ENCODE peak calls at places on chromosomes 5 and 9, in eight cellular contexts. C, F, E, Z, V, H, B and S are unnamed samples.

GRCh38 chr5:65041296-65042158 is 272.8 kb downstream of the CWC27 start:
- ATAC-seq in C (peak), H (no peak), F (no peak), V (peak), E (no peak), Z (no peak), B (no peak), S (peak)

GRCh38 chr5:55429221-55429620 is 105.5 kb downstream of the PLPP1 start:
- ATAC-seq in B (no peak), V (no peak), Z (no peak), E (no peak), H (no peak), F (no peak), C (peak), S (no peak)

GRCh38 chr5:149284501-149284900 is 12.8 kb downstream of the AFAP1L1 start:
- ATAC-seq in V (no peak), E (no peak), Z (no peak), F (no peak), H (no peak), C (no peak), B (no peak), S (no peak)

GRCh38 chr5:55657443-55657842 is 54.7 kb downstream of the SLC38A9 start:
- ATAC-seq in B (no peak), E (no peak), Z (no peak), F (no peak), V (no peak), C (no peak), H (no peak), S (no peak)

GRCh38 chr9:35938474-35939145 is 19.3 kb downstream of the OR2S2 start:
- ATAC-seq in E (no peak), F (no peak), Z (no peak), B (no peak), H (peak), V (no peak), C (no peak), S (no peak)

GRCh38 chr5:160444407-160444806 is 22.8 kb downstream of the PTTG1 start:
- ATAC-seq in Z (no peak), F (no peak), B (no peak), E (no peak), C (no peak), V (no peak), H (no peak), S (no peak)

GRCh38 chr5:54844905-54845566 is 140.4 kb downstream of the ESM1 start:
- ATAC-seq in C (no peak), B (no peak), F (no peak), Z (no peak), V (no peak), H (no peak), E (peak), S (no peak)

GRCh38 chr5:16727937-16728336 is 111.1 kb upstream of the RETREG1 start:
- ATAC-seq in F (no peak), Z (no peak), B (no peak), H (no peak), C (no peak), V (no peak), E (no peak), S (no peak)

GRCh38 chr9:82586918-82587356 is 476.0 kb downstream of the RASEF start:
- ATAC-seq in B (no peak), C (no peak), F (no peak), V (no peak), H (no peak), Z (no peak), E (no peak), S (no peak)

GRCh38 chr9:93083592-93084470 is 12.2 kb upstream of the CARD19 start:
- ATAC-seq in E (no peak), V (peak), H (peak), Z (peak), C (peak), F (no peak), B (peak), S (peak)

GRCh38 chr9:85647571-85647970 is 94.2 kb downstream of the AGTPBP1 start:
- ATAC-seq in H (no peak), Z (no peak), B (no peak), V (no peak), E (peak), F (no peak), C (no peak), S (no peak)

GRCh38 chr9:97364769-97365490 is 47.0 kb upstream of the TDRD7 start:
- ATAC-seq in H (no peak), B (no peak), V (no peak), C (no peak), Z (no peak), E (no peak), F (no peak), S (no peak)

GRCh38 chr5:169997736-169998284 is 17.5 kb upstream of the INSYN2B start:
- ATAC-seq in H (no peak), Z (no peak), C (no peak), B (no peak), F (peak), E (no peak), V (no peak), S (no peak)

GRCh38 chr5:14871084-14871572 is 450 bp downstream of the ANKH start:
- ATAC-seq in H (no peak), C (peak), Z (peak), V (peak), E (peak), B (peak), F (peak), S (peak)

GRCh38 chr9:127960410-127961165 is 20.2 kb downstream of the EEIG1 start:
- ATAC-seq in E (no peak), Z (no peak), B (no peak), C (no peak), F (no peak), H (no peak), V (no peak), S (no peak)

GRCh38 chr5:175821790-175822211 is 49.6 kb upstream of the CPLX2 start:
- ATAC-seq in E (no peak), C (no peak), Z (no peak), B (peak), F (no peak), H (peak), V (peak), S (peak)

GRCh38 chr9:129414377-129415021 is 206.4 kb downstream of the C9orf50 start:
- ATAC-seq in B (no peak), V (no peak), C (no peak), F (peak), E (no peak), H (no peak), Z (no peak), S (no peak)

GRCh38 chr5:167565555-167565954 is 725.9 kb upstream of the WWC1 start:
- ATAC-seq in C (no peak), Z (no peak), V (no peak), F (no peak), B (no peak), H (no peak), E (no peak), S (no peak)

GRCh38 chr5:75214928-75215327 is 21.8 kb downstream of the ANKRD31 start:
- ATAC-seq in C (no peak), F (no peak), E (no peak), H (no peak), V (no peak), B (no peak), Z (no peak), S (no peak)

GRCh38 chr9:94568250-94568889 is 13.5 kb downstream of the PCAT7 start:
- ATAC-seq in Z (no peak), H (no peak), C (no peak), F (no peak), B (no peak), V (no peak), E (no peak), S (no peak)

GRCh38 chr5:55868846-55869245 is 17.7 kb downstream of the IL31RA start:
- ATAC-seq in C (peak), V (peak), E (no peak), B (peak), H (peak), F (peak), Z (no peak), S (peak)

GRCh38 chr5:135651156-135651555 is 72.4 kb upstream of the CXCL14 start:
- ATAC-seq in H (no peak), C (no peak), Z (no peak), E (no peak), B (no peak), F (no peak), V (no peak), S (no peak)

GRCh38 chr5:159951387-159951786 is 35.1 kb downstream of the ADRA1B start:
- ATAC-seq in Z (no peak), E (peak), F (no peak), C (no peak), B (no peak), V (no peak), H (no peak), S (no peak)

GRCh38 chr5:168590666-168591065 is 11.5 kb upstream of the PANK3 start:
- ATAC-seq in V (no peak), F (no peak), C (no peak), B (no peak), E (no peak), Z (no peak), H (no peak), S (no peak)

GRCh38 chr5:93596676-93597441 is 13.8 kb downstream of the NR2F1 start:
- ATAC-seq in H (peak), F (peak), Z (peak), V (peak), E (no peak), C (no peak), B (peak), S (no peak)

GRCh38 chr5:1099931-1100651 is 11.8 kb downstream of the SLC12A7 start:
- ATAC-seq in E (no peak), C (no peak), F (peak), Z (no peak), V (no peak), H (peak), B (no peak), S (no peak)

GRCh38 chr5:179278546-179278945 is 66.7 kb downstream of the ADAMTS2 start:
- ATAC-seq in H (no peak), C (no peak), V (peak), E (no peak), F (peak), B (no peak), Z (no peak), S (no peak)

GRCh38 chr5:51748667-51749066 is 365.4 kb downstream of the ISL1 start:
- ATAC-seq in C (no peak), E (no peak), F (no peak), V (no peak), H (no peak), B (no peak), Z (no peak), S (no peak)

GRCh38 chr5:8828596-8829321 is 717.1 kb downstream of the SEMA5A start:
- ATAC-seq in E (no peak), H (no peak), V (no peak), B (no peak), Z (no peak), C (peak), F (peak), S (no peak)

GRCh38 chr9:129109504-129109903 is 1.1 kb downstream of the CRAT start:
- ATAC-seq in B (no peak), C (peak), Z (no peak), F (no peak), V (no peak), E (no peak), H (no peak), S (no peak)

GRCh38 chr5:150452914-150453313 is 3.4 kb upstream of the RPS14 start:
- ATAC-seq in F (no peak), Z (no peak), B (no peak), V (no peak), C (no peak), E (no peak), H (no peak), S (no peak)

GRCh38 chr9:89730715-89731114 is 125.9 kb downstream of the GADD45G start:
- ATAC-seq in E (no peak), B (no peak), H (no peak), V (no peak), Z (no peak), C (no peak), F (no peak), S (no peak)

GRCh38 chr9:93531374-93531773 is 45.0 kb upstream of the PHF2 start:
- ATAC-seq in C (no peak), B (no peak), H (no peak), Z (no peak), F (no peak), V (no peak), E (no peak), S (no peak)

GRCh38 chr9:87614402-87614801 is 111.5 kb upstream of the CTSL start:
- ATAC-seq in F (no peak), H (no peak), C (no peak), E (no peak), Z (no peak), B (no peak), V (no peak), S (no peak)

GRCh38 chr5:180909782-180910181 is 10.8 kb downstream of the BTNL8 start:
- ATAC-seq in C (no peak), B (peak), E (no peak), V (no peak), F (no peak), H (no peak), Z (no peak), S (peak)

GRCh38 chr9:134302130-134302817 is 24.0 kb upstream of the RXRA start:
- ATAC-seq in E (no peak), V (no peak), B (no peak), C (no peak), Z (no peak), F (no peak), H (no peak), S (no peak)

GRCh38 chr5:160359816-160360215 is 10.6 kb downstream of the C1QTNF2 start:
- ATAC-seq in C (no peak), F (no peak), Z (no peak), V (no peak), E (no peak), H (no peak), B (no peak), S (no peak)

GRCh38 chr5:150384701-150385100 is 27.2 kb downstream of the TCOF1 start:
- ATAC-seq in F (no peak), V (no peak), Z (no peak), C (no peak), H (no peak), E (no peak), B (no peak), S (no peak)

GRCh38 chr5:128199104-128199503 is 115.5 kb downstream of the SLC12A2 start:
- ATAC-seq in F (peak), H (no peak), B (no peak), C (no peak), V (no peak), E (no peak), Z (no peak), S (no peak)